ENCODE peak calls at places on chromosome 14, in five cellular contexts. N is WERI-Rb-1; Z is CD8-positive, alpha-beta memory T cell; G is gastrocnemius medialis; A is pancreas. K is an unnamed sample.

GRCh38 chr14:23252006-23252405 is 14.3 kb downstream of the RNF212B start:
- DNase-seq in G (no peak), N (no peak), Z (no peak), A (no peak), K (no peak)

GRCh38 chr14:99190696-99191662 is 81.0 kb downstream of the BCL11B start:
- DNase-seq in N (no peak), A (no peak), G (no peak), Z (no peak), K (no peak)

GRCh38 chr14:77457115-77457521 is 283 bp downstream of the VIPAS39 start:
- DNase-seq in A (no peak), Z (no peak), G (no peak), N (no peak), K (no peak)

GRCh38 chr14:54343276-54344121 is 53.3 kb upstream of the CDKN3 start:
- DNase-seq in Z (no peak), G (peak), A (no peak), N (no peak), K (no peak)

GRCh38 chr14:23183076-23183475 is 384 bp downstream of the SLC7A8 start:
- DNase-seq in A (no peak), G (no peak), N (no peak), Z (no peak), K (no peak)

GRCh38 chr14:104359301-104359968 is 220.1 kb upstream of the C14orf180 start:
- DNase-seq in N (peak), Z (no peak), A (no peak), G (no peak), K (no peak)

GRCh38 chr14:23704890-23705289 is 68.7 kb downstream of the DHRS2 start:
- DNase-seq in G (no peak), A (no peak), Z (no peak), N (no peak), K (no peak)

GRCh38 chr14:25049559-25050493 is at the start of gene STXBP6:
- DNase-seq in A (peak), N (peak), G (no peak), Z (no peak), K (peak)

GRCh38 chr14:61343991-61344405 is 22.6 kb downstream of the PRKCH start:
- DNase-seq in G (no peak), A (no peak), N (no peak), Z (no peak), K (no peak)

GRCh38 chr14:69712637-69713088 is 54.3 kb upstream of the SRSF5 start:
- DNase-seq in G (no peak), N (peak), Z (no peak), A (peak), K (no peak)

GRCh38 chr14:91925727-91926121 is 21.8 kb downstream of the FBLN5 start:
- DNase-seq in Z (no peak), A (no peak), G (no peak), N (no peak), K (no peak)
- H3K4me3 ChIP-seq in Z (no peak), A (no peak), G (no peak), N (no peak), K (peak)

GRCh38 chr14:64061115-64061514 is 208.3 kb downstream of the SYNE2 start:
- DNase-seq in A (no peak), G (no peak), N (no peak), Z (no peak), K (no peak)

GRCh38 chr14:64060648-64061096 is 207.9 kb downstream of the SYNE2 start:
- DNase-seq in A (no peak), Z (no peak), G (no peak), N (peak), K (no peak)

GRCh38 chr14:64060199-64060545 is 207.4 kb downstream of the SYNE2 start:
- DNase-seq in G (no peak), A (no peak), Z (no peak), N (no peak), K (no peak)

GRCh38 chr14:64061706-64062105 is 208.9 kb downstream of the SYNE2 start:
- DNase-seq in N (no peak), A (no peak), Z (no peak), G (no peak), K (no peak)

GRCh38 chr14:64059454-64060198 is 206.8 kb downstream of the SYNE2 start:
- DNase-seq in G (no peak), A (no peak), Z (no peak), N (no peak), K (no peak)
- H3K27ac ChIP-seq in G (no peak), A (no peak), Z (no peak), N (no peak), K (no peak)

GRCh38 chr14:101583006-101583708 is 21.9 kb downstream of the DIO3 start:
- DNase-seq in A (no peak), Z (no peak), G (no peak), N (no peak), K (no peak)
- H3K4me3 ChIP-seq in A (no peak), Z (no peak), G (no peak), N (no peak), K (no peak)

DNA sequence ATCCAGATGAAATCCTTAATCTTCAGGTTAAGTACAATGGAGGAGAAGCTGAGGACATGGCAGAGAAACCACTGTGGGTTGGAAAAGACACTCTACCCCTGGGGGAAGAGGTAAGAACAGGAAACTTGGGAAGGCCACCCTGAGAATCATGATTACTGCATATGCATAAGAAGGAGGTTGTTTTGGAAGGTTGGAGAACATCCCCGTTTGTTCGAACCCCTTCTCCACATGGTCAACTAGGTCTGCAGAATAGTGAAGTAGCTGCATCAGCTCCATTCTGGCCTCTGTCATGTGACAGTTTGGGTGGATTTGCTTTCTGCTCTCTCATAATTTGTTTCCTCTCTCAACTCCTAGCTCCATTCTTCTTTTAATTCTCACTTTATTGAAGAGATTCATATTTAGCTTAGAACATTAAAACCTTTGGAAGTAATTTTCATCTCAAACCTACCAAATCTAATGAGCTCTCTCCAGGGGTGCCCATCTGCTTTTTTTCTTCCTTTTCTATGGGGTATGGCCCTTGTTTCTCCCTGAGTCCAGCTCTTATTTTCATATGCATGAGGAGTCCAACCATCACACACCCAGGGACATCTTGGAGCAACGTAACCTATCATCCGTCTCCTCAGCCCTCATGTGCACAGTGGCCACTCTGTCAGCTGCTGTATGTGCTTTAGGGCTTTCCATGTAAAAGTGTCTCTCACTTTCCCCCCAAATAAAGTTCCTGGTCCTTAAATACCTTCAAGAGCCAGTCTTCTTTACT is 820.3 kb downstream of the TMEM121 start:
- DNase-seq in Z (no peak), G (no peak), N (no peak), A (no peak), K (no peak)
- H3K27ac ChIP-seq in Z (no peak), G (no peak), N (no peak), A (no peak), K (no peak)

DNA sequence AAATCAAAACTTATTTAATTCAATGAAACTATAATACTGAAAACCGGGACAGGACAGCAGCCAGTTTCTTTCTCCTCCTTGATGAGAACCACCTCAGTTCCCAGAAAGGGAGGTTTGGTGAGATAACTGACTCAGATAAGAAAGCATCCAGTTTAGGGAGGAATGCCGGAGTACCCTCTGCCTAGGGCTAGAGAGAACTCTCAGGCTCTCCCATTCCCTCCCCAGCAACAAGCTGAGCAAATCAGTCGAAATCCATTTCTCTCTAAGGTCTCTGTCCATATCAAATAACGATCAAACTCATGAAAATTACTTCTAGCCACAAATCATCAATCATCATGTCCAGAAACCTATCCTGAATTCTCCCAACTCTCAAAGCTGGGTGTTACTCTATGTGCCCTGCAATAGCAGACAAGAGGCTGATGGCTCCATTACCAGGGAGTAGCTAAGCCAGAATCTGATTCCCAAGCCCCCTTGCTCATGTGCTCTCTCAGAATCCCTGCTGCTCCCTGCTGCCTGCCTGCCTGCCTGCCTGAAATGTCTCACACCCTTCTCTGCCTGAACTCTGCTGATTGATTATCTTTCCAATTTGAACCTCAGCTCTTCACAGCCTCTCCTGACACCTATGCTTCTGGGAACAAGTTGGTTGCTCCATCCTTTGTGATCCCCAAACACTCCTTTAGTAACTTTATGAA is 49.4 kb downstream of the SLC25A47 start:
- DNase-seq in Z (no peak), G (no peak), N (no peak), A (no peak), K (no peak)
- H3K4me3 ChIP-seq in Z (no peak), G (no peak), N (no peak), A (no peak), K (no peak)

GRCh38 chr14:57962293-57962996 is 96.6 kb upstream of the SLC35F4 start:
- DNase-seq in Z (no peak), N (peak), G (no peak), A (no peak), K (no peak)
- H3K27ac ChIP-seq in Z (no peak), N (no peak), G (no peak), A (no peak), K (peak)

DNA sequence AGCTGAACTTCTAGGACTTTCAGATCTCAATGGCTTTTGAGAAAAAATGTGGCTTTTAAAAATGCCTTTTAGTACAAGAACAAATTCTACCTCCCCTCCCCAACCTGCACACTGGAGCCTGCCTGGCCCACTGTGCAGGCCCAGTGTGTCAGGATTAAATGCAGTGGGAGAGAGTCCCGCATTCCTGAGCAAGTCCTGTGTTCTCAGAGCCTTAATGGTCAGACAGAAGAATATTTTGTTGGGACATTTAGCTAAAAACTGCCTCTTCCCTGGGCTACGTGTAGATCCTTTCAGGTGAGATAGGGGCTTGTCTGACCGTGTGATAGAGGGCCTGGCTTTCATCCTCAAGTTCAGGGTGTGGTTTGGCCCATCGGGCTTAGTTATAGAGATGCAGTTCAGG is 63.1 kb upstream of the ESRRB start:
- DNase-seq in A (no peak), N (no peak), G (no peak), Z (no peak), K (no peak)
- H3K4me3 ChIP-seq in A (no peak), N (no peak), G (no peak), Z (no peak), K (no peak)

GRCh38 chr14:95491936-95492608 is 24.4 kb downstream of the SYNE3 start:
- DNase-seq in Z (no peak), N (no peak), A (no peak), G (no peak), K (no peak)

GRCh38 chr14:95489163-95489887 is 27.1 kb downstream of the SYNE3 start:
- DNase-seq in N (no peak), A (no peak), G (no peak), Z (no peak), K (no peak)

GRCh38 chr14:95490727-95491451 is 25.6 kb downstream of the SYNE3 start:
- DNase-seq in N (no peak), A (no peak), Z (no peak), G (no peak), K (no peak)

GRCh38 chr14:95488376-95489162 is 27.9 kb downstream of the SYNE3 start:
- DNase-seq in N (no peak), A (no peak), G (peak), Z (no peak), K (no peak)

GRCh38 chr14:95490127-95490526 is 26.3 kb downstream of the SYNE3 start:
- DNase-seq in N (no peak), Z (no peak), A (no peak), G (no peak), K (no peak)
- H3K27ac ChIP-seq in N (no peak), Z (no peak), A (no peak), G (peak), K (peak)

GRCh38 chr14:73634333-73634833 is 10.4 kb upstream of the DNAL1 start:
- DNase-seq in G (peak), Z (no peak), N (peak), A (no peak), K (no peak)
- H3K4me3 ChIP-seq in G (peak), Z (peak), N (peak), A (peak), K (peak)